ENCODE peak calls at places on chromosomes 3 and 15, in eight cellular contexts. Q, S, L, R, P, V, H and N are unnamed samples. For H3K4me1, the result is how much of the 10 kb centered on the place peaks cover.

GRCh38 chr15:73550190-73550589 is 83.0 kb downstream of the NPTN start:
- DNase-seq in P (no peak), R (no peak), Q (no peak), L (no peak), V (no peak), H (no peak), S (no peak), N (no peak)

GRCh38 chr3:188000361-188000861 is 153.5 kb upstream of the LPP start:
- DNase-seq in P (no peak), V (no peak), R (no peak), H (peak), L (peak), S (peak), Q (no peak), N (no peak)

GRCh38 chr3:197830967-197831313 is 39.9 kb downstream of the LRCH3 start:
- DNase-seq in R (no peak), P (no peak), V (no peak), S (no peak), H (no peak), Q (no peak), L (no peak), N (no peak)

GRCh38 chr15:89129123-89129815 is 41.0 kb downstream of the ABHD2 start:
- DNase-seq in S (peak), Q (peak), V (peak), H (peak), R (no peak), P (peak), L (peak), N (no peak)

GRCh38 chr15:58043192-58043903 is 22.2 kb downstream of the ALDH1A2 start:
- DNase-seq in P (peak), R (no peak), Q (no peak), L (peak), S (peak), V (peak), H (peak), N (no peak)

GRCh38 chr3:172285844-172286243 is 162.4 kb downstream of the GHSR start:
- DNase-seq in H (no peak), Q (no peak), S (no peak), R (no peak), P (no peak), V (no peak), L (no peak), N (no peak)

GRCh38 chr15:100880897-100881242 is 1.2 kb downstream of the ALDH1A3 start:
- DNase-seq in H (no peak), S (no peak), R (no peak), Q (no peak), V (no peak), P (no peak), L (no peak), N (no peak)

GRCh38 chr3:59302442-59302841 is 252.6 kb upstream of the CFAP20DC start:
- DNase-seq in S (no peak), R (no peak), P (no peak), H (no peak), L (no peak), V (no peak), Q (no peak), N (no peak)

GRCh38 chr3:31140470-31140869 is 246.0 kb upstream of the GADL1 start:
- DNase-seq in R (no peak), Q (no peak), L (no peak), V (no peak), P (no peak), H (no peak), S (no peak), N (no peak)

GRCh38 chr3:29349049-29349448 is 68.2 kb downstream of the RBMS3 start:
- DNase-seq in S (no peak), Q (no peak), R (no peak), P (no peak), H (no peak), L (no peak), V (no peak), N (no peak)

GRCh38 chr3:133531981-133532380 is 41.5 kb upstream of the CDV3 start:
- DNase-seq in H (no peak), Q (no peak), V (no peak), R (no peak), P (no peak), L (no peak), S (no peak), N (no peak)
- H3K27ac ChIP-seq in H (no peak), Q (no peak), V (no peak), R (no peak), P (no peak), L (no peak), S (no peak), N (no peak)

GRCh38 chr3:109177888-109178287 is 41.4 kb downstream of the C3orf85 start:
- DNase-seq in P (no peak), Q (no peak), V (no peak), R (no peak), H (no peak), L (no peak), S (no peak), N (no peak)
- H3K4me1 ChIP-seq in P (under half), Q (under half), V (under half), R (under half), H (under half), L (under half), S (under half), N (under half)

GRCh38 chr15:85642054-85642692 is 152.6 kb downstream of the KLHL25 start:
- DNase-seq in R (no peak), Q (no peak), L (no peak), S (no peak), P (no peak), H (no peak), V (no peak), N (no peak)
- H3K27ac ChIP-seq in R (no peak), Q (no peak), L (peak), S (peak), P (no peak), H (no peak), V (no peak), N (peak)

DNA sequence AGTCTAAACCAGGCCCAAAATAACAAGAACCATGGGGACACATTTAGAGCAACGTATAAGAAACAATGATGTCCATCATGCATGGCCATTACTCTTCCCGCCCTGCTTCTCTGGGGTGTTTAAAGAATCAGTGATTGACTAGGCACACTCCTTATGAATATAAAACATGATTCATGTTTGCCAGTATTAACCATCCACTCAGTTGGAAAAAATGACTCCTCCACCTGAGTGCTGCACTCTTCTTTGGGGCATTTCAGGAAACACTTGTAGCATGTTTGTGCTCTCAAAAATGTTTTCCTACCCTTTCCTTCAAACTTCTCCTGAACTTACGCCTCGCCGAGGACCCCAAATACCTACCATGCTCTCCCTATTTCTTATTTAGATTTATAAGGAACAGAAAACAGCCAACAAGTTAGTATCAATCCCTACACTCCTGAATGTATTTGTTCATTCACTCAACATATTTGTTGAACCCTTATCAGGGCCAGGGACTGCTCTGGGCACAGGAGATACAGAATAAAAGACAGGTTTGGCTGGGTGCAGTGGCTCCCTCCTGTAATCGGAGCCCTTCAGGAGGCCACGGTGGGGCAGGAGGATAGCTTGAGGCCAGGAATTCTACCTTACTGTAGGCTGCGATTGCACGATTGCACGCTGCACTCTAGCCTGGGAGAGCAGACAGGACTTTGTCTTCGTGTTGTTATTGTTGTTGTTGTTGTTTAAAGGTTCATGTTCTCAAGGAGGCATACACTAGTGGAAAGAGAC is 137.0 kb downstream of the TMCO5A start:
- DNase-seq in S (no peak), L (no peak), V (no peak), Q (no peak), P (no peak), H (no peak), R (no peak), N (no peak)
- H3K4me1 ChIP-seq in S (under half), L (under half), V (under half), Q (under half), P (under half), H (under half), R (under half), N (under half)

DNA sequence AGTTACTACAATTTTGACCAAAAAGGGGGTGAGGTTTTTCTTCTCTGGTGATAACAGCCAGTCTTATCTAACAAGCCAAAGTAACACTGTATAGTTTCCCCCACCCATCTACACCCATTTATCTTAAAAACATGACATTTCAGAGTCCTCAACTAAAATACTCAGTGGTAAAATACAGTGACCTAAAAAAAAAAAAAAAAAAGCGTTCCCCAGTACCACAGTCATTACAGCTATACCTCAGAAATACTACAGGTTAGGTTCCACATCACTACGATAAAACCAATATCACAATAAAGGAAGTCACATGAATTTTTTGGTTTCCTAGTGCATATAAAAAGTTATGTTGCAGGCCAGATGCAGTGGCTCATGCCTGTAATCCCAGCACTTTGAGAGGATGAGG is 13.8 kb downstream of the DENND4A start:
- DNase-seq in H (no peak), P (no peak), V (no peak), Q (no peak), L (no peak), R (no peak), S (no peak), N (no peak)
- H3K27ac ChIP-seq in H (no peak), P (no peak), V (no peak), Q (no peak), L (no peak), R (no peak), S (no peak), N (no peak)

GRCh38 chr15:92462771-92463170 is 69.1 kb downstream of the ST8SIA2 start:
- DNase-seq in R (no peak), L (no peak), P (no peak), S (no peak), V (no peak), H (no peak), Q (no peak), N (no peak)
- H3K4me1 ChIP-seq in R (under half), L (under half), P (under half), S (under half), V (under half), H (under half), Q (under half), N (under half)